ENCODE peak calls at places on chromosomes 13 and 19, in five cellular contexts. V is pancreas, K is hepatocyte, S is spleen, H is thoracic aorta. U is an unnamed sample.
A peak's percentile ranks its signal among the peaks of the same experiment; 100 is the strongest.

GRCh38 chr13:26544707-26545106 is 12.8 kb upstream of the WASF3 start:
- DNase-seq in V (no peak), K (no peak), S (no peak), H (no peak), U (no peak)

GRCh38 chr13:25227690-25228089 is 55.6 kb upstream of the AMER2 start:
- DNase-seq in V (no peak), K (no peak), S (no peak), H (no peak), U (no peak)

GRCh38 chr19:15779756-15780476 is 7.5 kb upstream of the OR10H5 start:
- DNase-seq in V (peak; percentile 61), K (no peak), S (no peak), H (peak; percentile 21), U (no peak)

GRCh38 chr13:97211986-97212385 is 10.1 kb upstream of the MBNL2 start:
- DNase-seq in V (no peak), K (no peak), S (no peak), H (no peak), U (no peak)

GRCh38 chr19:5038631-5039271 is 69.8 kb downstream of the KDM4B start:
- DNase-seq in V (no peak), K (no peak), S (peak; percentile 74), H (no peak), U (no peak)

GRCh38 chr19:16001481-16002312 is 52.9 kb downstream of the OR10H4 start:
- DNase-seq in V (peak; percentile 35), K (no peak), S (no peak), H (no peak), U (no peak)

GRCh38 chr19:51724543-51724942 is 752 bp upstream of the HAS1 start:
- DNase-seq in V (no peak), K (no peak), S (no peak), H (no peak), U (no peak)

GRCh38 chr19:3374369-3375112 is 8.2 kb downstream of the NFIC start:
- DNase-seq in V (peak; percentile 95), K (no peak), S (no peak), H (no peak), U (peak; percentile 78)

GRCh38 chr13:103236213-103236612 is 170.0 kb upstream of the SLC10A2 start:
- DNase-seq in V (no peak), K (no peak), S (no peak), H (no peak), U (no peak)

GRCh38 chr13:109784590-109785140 is 1.7 kb downstream of the IRS2 start:
- DNase-seq in V (peak; percentile 72), K (peak; percentile 92), S (peak; percentile 94), H (no peak), U (peak; percentile 91)

GRCh38 chr19:4201798-4202197 is 19.3 kb downstream of the ANKRD24 start:
- DNase-seq in V (no peak), K (no peak), S (no peak), H (no peak), U (no peak)

GRCh38 chr13:33119886-33120543 is 103.8 kb downstream of the KL start:
- DNase-seq in V (no peak), K (no peak), S (no peak), H (no peak), U (no peak)

GRCh38 chr13:75170321-75170720 is 311.6 kb downstream of the TBC1D4 start:
- DNase-seq in V (no peak), K (no peak), S (no peak), H (no peak), U (no peak)

GRCh38 chr19:52227196-52227940 is 37.5 kb downstream of the PPP2R1A start:
- DNase-seq in V (no peak), K (no peak), S (no peak), H (no peak), U (no peak)

GRCh38 chr19:2607712-2608601 is 94.5 kb downstream of the GNG7 start:
- DNase-seq in V (no peak), K (no peak), S (peak; percentile 82), H (no peak), U (no peak)

GRCh38 chr13:77047649-77048343 is 20.8 kb upstream of the FBXL3 start:
- DNase-seq in V (no peak), K (no peak), S (no peak), H (no peak), U (no peak)

GRCh38 chr13:57629391-57629804 is 2.1 kb upstream of the PCDH17 start:
- DNase-seq in V (no peak), K (peak; percentile 34), S (peak; percentile 72), H (no peak), U (peak; percentile 60)
- H3K4me3 ChIP-seq in V (peak overlapping the region; percentile 57), K (peak overlapping the region; percentile 80), S (peak overlapping the region; percentile 56), H (peak overlapping the region; percentile 73), U (peak overlapping the region; percentile 59)

GRCh38 chr19:46610413-46610775 is 9.3 kb downstream of the CALM3 start:
- DNase-seq in V (no peak), K (no peak), S (peak; percentile 28), H (no peak), U (peak; percentile 18)

GRCh38 chr19:46609511-46610412 is 8.6 kb downstream of the CALM3 start:
- DNase-seq in V (no peak), K (no peak), S (peak; percentile 65), H (no peak), U (peak; percentile 40)

GRCh38 chr19:46607441-46607841 is 6.3 kb downstream of the CALM3 start:
- DNase-seq in V (no peak), K (no peak), S (peak; percentile 71), H (no peak), U (peak; percentile 58)

GRCh38 chr19:46608178-46608577 is 7.0 kb downstream of the CALM3 start:
- DNase-seq in V (no peak), K (no peak), S (no peak), H (no peak), U (peak; percentile 37)

DNA sequence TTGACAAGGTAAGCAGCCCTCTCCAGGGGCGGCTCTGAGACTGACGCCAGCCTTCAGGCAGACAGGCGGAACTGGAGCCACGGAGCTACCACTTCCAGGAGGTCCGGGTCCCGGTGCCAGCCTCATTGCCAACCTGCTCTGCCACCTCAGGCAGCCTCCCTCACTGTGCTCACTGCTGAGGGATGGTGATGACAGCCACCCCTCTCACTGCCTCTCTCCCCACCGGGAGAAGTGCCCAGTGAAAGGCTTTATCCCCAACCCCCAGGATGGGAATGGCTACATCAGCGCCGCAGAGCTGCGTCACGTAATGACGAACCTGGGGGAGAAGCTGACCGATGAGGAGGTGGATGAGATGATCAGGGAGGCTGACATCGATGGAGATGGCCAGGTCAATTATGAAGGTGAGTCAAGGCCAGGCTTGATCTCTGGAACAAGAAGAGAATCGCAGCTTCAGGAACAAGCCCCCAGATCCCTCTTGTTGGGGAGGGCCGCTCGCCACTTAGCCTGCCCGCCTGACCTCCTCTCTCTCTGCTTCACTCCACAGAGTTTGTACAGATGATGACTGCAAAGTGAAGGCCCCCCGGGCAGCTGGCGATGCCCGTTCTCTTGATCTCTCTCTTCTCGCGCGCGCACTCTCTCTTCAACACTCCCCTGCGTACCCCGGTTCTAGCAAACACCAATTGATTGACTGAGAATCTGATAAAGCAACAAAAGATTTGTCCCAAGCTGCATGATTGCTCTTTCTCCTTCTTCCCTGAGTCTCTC is 7.6 kb downstream of the CALM3 start:
- DNase-seq in V (no peak), K (no peak), S (peak; percentile 71), H (no peak), U (peak; percentile 60)
- H3K36me3 ChIP-seq in V (no peaks in the 10 kb centered on the region), K (no peaks in the 10 kb centered on the region), S (peaks cover 49% of the 10 kb centered on the region), H (peaks cover 35% of the 10 kb centered on the region), U (peaks cover 49% of the 10 kb centered on the region)

GRCh38 chr19:49929611-49930482 is 543 bp upstream of the NUP62 start:
- DNase-seq in V (peak; percentile 93), K (peak; percentile 95), S (peak; percentile 96), H (peak; percentile 84), U (peak; percentile 93)

GRCh38 chr19:49926520-49926919 is 2.5 kb upstream of the ATF5 start:
- DNase-seq in V (no peak), K (no peak), S (no peak), H (no peak), U (no peak)

GRCh38 chr19:49925486-49925885 is 3.5 kb upstream of the ATF5 start:
- DNase-seq in V (no peak), K (no peak), S (no peak), H (no peak), U (no peak)

GRCh38 chr19:49929121-49929610 is at the start of the genes ATF5 and NUP62:
- DNase-seq in V (peak; percentile 88), K (peak; percentile 96), S (peak; percentile 96), H (peak; percentile 60), U (peak; percentile 95)

GRCh38 chr19:49927526-49928264 is 1.3 kb upstream of the ATF5 start:
- DNase-seq in V (no peak), K (no peak), S (no peak), H (no peak), U (no peak)
- H3K4me3 ChIP-seq in V (peak overlapping the region; percentile 90), K (no peak overlapping the region), S (peak overlapping the region; percentile 93), H (no peak overlapping the region), U (peak overlapping the region; percentile 94)

GRCh38 chr19:44032001-44032610 is 6.9 kb downstream of the ZNF222 start:
- DNase-seq in V (no peak), K (no peak), S (no peak), H (no peak), U (no peak)
- H3K36me3 ChIP-seq in V (no peaks in the 10 kb centered on the region), K (peaks cover 21% of the 10 kb centered on the region), S (peaks cover 54% of the 10 kb centered on the region), H (peaks cover 49% of the 10 kb centered on the region), U (peaks cover 44% of the 10 kb centered on the region)

U was measured in upper lobe of right lung.